ENCODE peak calls at places on chromosome 19, in five cellular contexts. C is iPS-NIHi11; O is activated CD4-positive, CD25-positive, alpha-beta regulatory T cell treated with anti-CD3 and anti-CD28 coated beads, Interleukin-2, amount 50 U/mL, for 16 hours; S is effector CD4-positive, alpha-beta T cell; P is Jurkat, Clone E6-1. F is an unnamed sample.

GRCh38 chr19:55319786-55320185 is 5.4 kb downstream of the TMEM150B start:
- DNase-seq in S (no peak), O (no peak), C (peak), P (no peak), F (no peak)

GRCh38 chr19:23698711-23699520 is 11.9 kb upstream of the ZNF675 start:
- DNase-seq in P (no peak), C (peak), O (no peak), S (no peak), F (no peak)

GRCh38 chr19:45468159-45468651 is 409 bp downstream of the FOSB start:
- DNase-seq in O (no peak), C (no peak), S (peak), P (no peak), F (no peak)

GRCh38 chr19:3471954-3472655 is 8.2 kb downstream of the SMIM24 start:
- DNase-seq in O (no peak), P (no peak), C (peak), S (peak), F (peak)

GRCh38 chr19:33686687-33687541 is 65.2 kb downstream of the CHST8 start:
- DNase-seq in C (no peak), O (no peak), S (no peak), P (no peak), F (no peak)

GRCh38 chr19:23789246-23789645 is 30.6 kb upstream of the ZNF681 start:
- DNase-seq in P (no peak), C (no peak), S (no peak), O (no peak), F (no peak)

GRCh38 chr19:1768248-1768647 is 14.9 kb downstream of the ONECUT3 start:
- DNase-seq in P (no peak), S (no peak), C (peak), O (no peak), F (no peak)

GRCh38 chr19:38250821-38251563 is 5.2 kb downstream of the PPP1R14A start:
- DNase-seq in C (peak), S (no peak), O (no peak), P (no peak), F (no peak)

GRCh38 chr19:19538077-19538764 is at the start of gene CILP2:
- DNase-seq in O (no peak), S (peak), C (peak), P (no peak), F (no peak)

F was measured in DND-41.